ENCODE peak calls at places on chromosomes 11 and 22, in six cellular contexts. E is NCI-H460; V is brain microvascular endothelial cell; X is activated T-cell treated with anti-CD3 and anti-CD28 coated beads, Interleukin-2, amount 50 U/mL, for 72 hours; H is RWPE2; R is EH. J is an unnamed sample.

GRCh38 chr11:130213143-130213978 is 53.8 kb downstream of the ST14 start:
- DNase-seq in E (peak), R (peak), X (peak), H (peak), V (no peak), J (peak)

GRCh38 chr11:68031136-68031459 is 617 bp downstream of the NDUFS8 start:
- DNase-seq in X (no peak), V (no peak), H (no peak), E (no peak), R (peak), J (no peak)

GRCh38 chr11:120056301-120057027 is 81.4 kb downstream of the TRIM29 start:
- DNase-seq in E (no peak), X (no peak), V (no peak), H (no peak), R (no peak), J (no peak)

GRCh38 chr11:110948112-110948511 is 235.9 kb upstream of the ARHGAP20 start:
- DNase-seq in H (no peak), X (no peak), R (no peak), V (no peak), E (no peak), J (peak)

GRCh38 chr11:8062781-8063257 is 18.2 kb upstream of the TUB start:
- DNase-seq in V (no peak), E (no peak), X (no peak), H (no peak), R (no peak), J (no peak)

GRCh38 chr22:38982008-38982927 is at the start of gene APOBEC3B:
- DNase-seq in H (peak), E (peak), V (peak), X (peak), R (peak), J (peak)

GRCh38 chr11:10514210-10514609 is 26.8 kb downstream of the RNF141 start:
- DNase-seq in R (peak), E (no peak), V (no peak), H (no peak), X (no peak), J (peak)

GRCh38 chr22:48501231-48501750 is 1326.4 kb downstream of the BRD1 start:
- DNase-seq in R (no peak), X (no peak), H (no peak), E (no peak), V (no peak), J (no peak)

GRCh38 chr11:101618691-101619090 is 34.9 kb upstream of the TRPC6 start:
- DNase-seq in H (no peak), R (peak), E (no peak), V (peak), X (no peak), J (peak)

GRCh38 chr11:70210051-70210501 is 7.0 kb downstream of the FADD start:
- DNase-seq in H (no peak), X (no peak), R (peak), E (peak), V (peak), J (peak)

GRCh38 chr22:42066133-42066761 is 4.4 kb downstream of the NAGA start:
- DNase-seq in V (no peak), X (no peak), E (no peak), H (no peak), R (no peak), J (no peak)

GRCh38 chr11:63532150-63532549 is 4.5 kb upstream of the PLAAT4 start:
- DNase-seq in X (no peak), R (no peak), H (no peak), V (no peak), E (no peak), J (no peak)

GRCh38 chr11:3036419-3036818 is 20.8 kb downstream of the CARS1 start:
- DNase-seq in V (no peak), X (no peak), E (no peak), R (no peak), H (no peak), J (no peak)

GRCh38 chr11:71093783-71094182 is 158.6 kb downstream of the SHANK2 start:
- DNase-seq in R (no peak), V (no peak), E (no peak), X (no peak), H (no peak), J (no peak)

GRCh38 chr22:49325531-49326395 is 501.9 kb downstream of the BRD1 start:
- DNase-seq in H (peak), X (no peak), V (no peak), E (no peak), R (no peak), J (no peak)

GRCh38 chr11:86978756-86979608 is 23.8 kb upstream of the FZD4 start:
- DNase-seq in X (no peak), H (no peak), E (peak), R (peak), V (peak), J (peak)

GRCh38 chr22:23496445-23496833 is 83.7 kb downstream of the IGLL1 start:
- DNase-seq in R (no peak), H (no peak), V (no peak), E (no peak), X (no peak), J (no peak)

GRCh38 chr11:19524171-19524671 is 188.4 kb upstream of the NAV2 start:
- DNase-seq in H (no peak), E (no peak), V (peak), X (no peak), R (peak), J (no peak)

GRCh38 chr22:50201191-50202129 is 649 bp downstream of the SELENOO start:
- DNase-seq in H (no peak), E (no peak), V (no peak), X (no peak), R (no peak), J (peak)

GRCh38 chr22:40031766-40032470 is 37.2 kb downstream of the FAM83F start:
- DNase-seq in H (no peak), R (no peak), E (no peak), V (no peak), X (no peak), J (no peak)

GRCh38 chr11:63574856-63575602 is 11.8 kb upstream of the PLAAT2 start:
- DNase-seq in V (no peak), E (no peak), R (no peak), H (no peak), X (no peak), J (peak)

GRCh38 chr11:73461844-73462435 is 85.7 kb downstream of the RELT start:
- DNase-seq in R (no peak), X (no peak), V (no peak), E (no peak), H (no peak), J (no peak)

GRCh38 chr22:27420817-27421361 is 380.7 kb downstream of the MN1 start:
- DNase-seq in R (peak), E (peak), H (peak), V (peak), X (no peak), J (peak)

GRCh38 chr22:47174671-47175111 is 412.2 kb downstream of the TBC1D22A start:
- DNase-seq in V (no peak), X (no peak), H (no peak), E (no peak), R (no peak), J (no peak)

GRCh38 chr11:69280994-69281393 is 13.0 kb upstream of the MYEOV start:
- DNase-seq in X (no peak), R (peak), V (peak), H (peak), E (peak), J (peak)

GRCh38 chr11:118283756-118284350 is 19.8 kb upstream of the MPZL2 start:
- DNase-seq in V (no peak), H (no peak), E (no peak), R (no peak), X (no peak), J (no peak)

GRCh38 chr22:48782817-48783511 is 1044.7 kb downstream of the BRD1 start:
- DNase-seq in X (no peak), E (peak), V (no peak), R (no peak), H (no peak), J (no peak)

GRCh38 chr11:47175746-47176327 is 842 bp downstream of the ARFGAP2 start:
- DNase-seq in E (no peak), V (no peak), H (no peak), X (no peak), R (no peak), J (no peak)

GRCh38 chr11:1548221-1549070 is 23.6 kb downstream of the DUSP8 start:
- DNase-seq in H (no peak), R (peak), X (no peak), V (peak), E (no peak), J (peak)

GRCh38 chr11:35330156-35330889 is 89.0 kb downstream of the SLC1A2 start:
- DNase-seq in E (no peak), R (no peak), H (no peak), X (no peak), V (no peak), J (no peak)